ENCODE peak calls at places on chromosomes 11 and 22, in nine cellular contexts. T is AG04450; W is NCI-H2081 treated with DMSO at 0.1 percent for 48 hours; B is GM12891; M is left cardiac atrium; I is stimulated activated CD8-positive, alpha-beta memory T cell treated with anti-CD3 and anti-CD28 coated beads, Interleukin-15, amount 100 ng/mL, for 1 hour; Q is activated CD8-positive, alpha-beta memory T cell treated with anti-CD3 and anti-CD28 coated beads for 1 hour; C is GM13977; L is transverse colon. U is an unnamed sample.

GRCh38 chr11:3001496-3001895 is 9.4 kb upstream of the NAP1L4 start:
- DNase-seq in B (no peak), M (no peak), C (no peak), I (no peak), W (no peak), L (no peak), Q (no peak), T (no peak), U (no peak)

GRCh38 chr22:38069372-38070249 is 12.4 kb downstream of the PICK1 start:
- DNase-seq in L (peak; percentile 29), W (peak; percentile 72), Q (no peak), B (no peak), C (no peak), I (no peak), M (peak; percentile 71), T (peak; percentile 7), U (peak; percentile 83)

GRCh38 chr11:9002920-9003572 is 755 bp downstream of the NRIP3 start:
- DNase-seq in B (no peak), W (no peak), L (no peak), T (no peak), Q (no peak), M (no peak), I (no peak), C (no peak), U (no peak)

GRCh38 chr11:130049260-130049659 is 20.4 kb upstream of the APLP2 start:
- DNase-seq in L (no peak), B (no peak), W (no peak), Q (no peak), M (no peak), C (no peak), I (no peak), T (no peak), U (no peak)

GRCh38 chr11:8839957-8840945 is 70.7 kb upstream of the AKIP1 start:
- DNase-seq in M (no peak), L (peak; percentile 59), C (no peak), I (no peak), W (no peak), T (no peak), B (no peak), Q (no peak), U (peak; percentile 68)

GRCh38 chr11:108803781-108804180 is 138.9 kb downstream of the DDX10 start:
- DNase-seq in W (no peak), L (no peak), C (no peak), I (no peak), M (no peak), B (no peak), Q (no peak), T (no peak), U (no peak)

GRCh38 chr11:92917927-92918326 is 51.5 kb upstream of the MTNR1B start:
- DNase-seq in C (no peak), I (no peak), M (no peak), L (no peak), Q (no peak), B (no peak), T (no peak), W (no peak), U (no peak)

GRCh38 chr11:129973809-129974208 is 28.8 kb downstream of the PRDM10 start:
- DNase-seq in T (no peak), C (no peak), B (no peak), Q (no peak), L (no peak), M (no peak), W (no peak), I (no peak), U (no peak)

GRCh38 chr22:27687984-27688545 is 113.5 kb downstream of the MN1 start:
- DNase-seq in T (no peak), I (no peak), Q (no peak), L (no peak), B (no peak), C (no peak), W (no peak), M (no peak), U (no peak)

GRCh38 chr22:48433647-48434046 is 1394.0 kb downstream of the BRD1 start:
- DNase-seq in C (no peak), W (no peak), B (no peak), Q (no peak), L (no peak), T (no peak), M (no peak), I (no peak), U (no peak)

GRCh38 chr22:36395922-36396321 is 8.2 kb upstream of the MYH9 start:
- DNase-seq in Q (no peak), C (no peak), W (no peak), T (no peak), I (no peak), B (no peak), L (no peak), M (no peak), U (no peak)

GRCh38 chr11:118109231-118109630 is 22.5 kb upstream of the SMIM35 start:
- DNase-seq in I (no peak), L (no peak), M (no peak), C (no peak), Q (no peak), T (no peak), W (no peak), B (no peak), U (no peak)

GRCh38 chr11:70669281-70669680 is 271.0 kb downstream of the CTTN start:
- DNase-seq in T (no peak), W (no peak), I (no peak), Q (no peak), M (no peak), C (no peak), B (no peak), L (no peak), U (no peak)

GRCh38 chr11:64267207-64267945 is 16.0 kb downstream of the PLCB3 start:
- DNase-seq in T (no peak), W (no peak), C (no peak), M (peak; percentile 64), B (no peak), Q (no peak), L (no peak), I (no peak), U (no peak)

GRCh38 chr11:33696411-33696810 is 4.2 kb downstream of the C11orf91 start:
- DNase-seq in Q (no peak), W (no peak), B (no peak), C (no peak), I (no peak), L (no peak), M (no peak), T (no peak), U (no peak)

GRCh38 chr11:62137276-62137861 is 13.6 kb downstream of the INCENP start:
- DNase-seq in W (no peak), M (no peak), I (no peak), T (no peak), Q (no peak), L (no peak), C (no peak), B (no peak), U (no peak)

GRCh38 chr22:31695423-31695822 is 33.4 kb upstream of the PISD start:
- DNase-seq in L (no peak), C (no peak), T (no peak), I (no peak), W (no peak), B (no peak), M (no peak), Q (no peak), U (no peak)

GRCh38 chr11:58524232-58525036 is 16.5 kb upstream of the OR5B21 start:
- DNase-seq in Q (peak; percentile 9), I (no peak), L (peak; percentile 61), W (peak; percentile 5), C (peak; percentile 42), B (no peak), M (peak; percentile 44), T (peak; percentile 80), U (peak; percentile 71)

U was measured in NCI-H2227 treated with DMSO at 0.1 percent for 48 hours.